ENCODE peak calls at places on chromosomes 7 and 10, in nine cellular contexts. X, M, W, P, G, Y, L, R and Z are unnamed samples.

GRCh38 chr10:48767752-48768450 is 83.2 kb downstream of the WDFY4 start:
- DNase-seq in M (no peak), G (no peak), Y (no peak), W (no peak), L (no peak), P (no peak), R (no peak), X (no peak), Z (no peak)

GRCh38 chr10:73310475-73310874 is 48.2 kb downstream of the CFAP70 start:
- DNase-seq in L (no peak), M (no peak), R (no peak), X (no peak), G (no peak), W (no peak), Y (no peak), P (no peak), Z (no peak)

GRCh38 chr10:80136134-80136571 is 3.6 kb downstream of the PLAC9 start:
- DNase-seq in P (no peak), Y (peak), W (peak), L (no peak), R (peak), G (no peak), X (no peak), M (peak), Z (no peak)

GRCh38 chr10:69883256-69883655 is 81.5 kb downstream of the COL13A1 start:
- DNase-seq in Y (no peak), R (no peak), L (no peak), G (no peak), W (no peak), M (no peak), P (peak), X (no peak), Z (no peak)

GRCh38 chr10:98423691-98424120 is 8.7 kb upstream of the PYROXD2 start:
- DNase-seq in W (no peak), Y (no peak), R (no peak), L (no peak), G (no peak), X (no peak), P (peak), M (no peak), Z (no peak)

GRCh38 chr7:63039882-63040281 is 958.8 kb upstream of the ZNF722 start:
- DNase-seq in Y (no peak), X (no peak), L (no peak), P (no peak), G (no peak), M (no peak), W (no peak), R (no peak), Z (no peak)

GRCh38 chr7:2109936-2110585 is 122.7 kb downstream of the MAD1L1 start:
- DNase-seq in P (peak), X (no peak), W (peak), R (peak), L (no peak), G (no peak), Y (no peak), M (peak), Z (no peak)

GRCh38 chr10:73759512-73760115 is 15.4 kb downstream of the SEC24C start:
- DNase-seq in Y (no peak), L (peak), P (no peak), G (peak), R (no peak), W (no peak), M (no peak), X (no peak), Z (peak)

GRCh38 chr7:98562336-98563182 is 54.5 kb upstream of the NPTX2 start:
- DNase-seq in Y (no peak), M (no peak), L (no peak), W (no peak), R (no peak), P (no peak), X (peak), G (no peak), Z (no peak)

GRCh38 chr7:137130751-137131158 is 212.8 kb downstream of the PTN start:
- DNase-seq in X (no peak), R (peak), L (peak), P (no peak), W (peak), M (peak), Y (no peak), G (no peak), Z (no peak)

GRCh38 chr10:133100706-133101463 is 13.2 kb downstream of the ADGRA1 start:
- DNase-seq in X (no peak), M (no peak), G (no peak), L (no peak), Y (peak), P (peak), R (no peak), W (no peak), Z (no peak)

GRCh38 chr7:41415473-41416207 is 287.2 kb downstream of the INHBA start:
- DNase-seq in P (no peak), R (no peak), Y (no peak), M (no peak), W (no peak), G (no peak), L (no peak), X (no peak), Z (no peak)

GRCh38 chr7:116339564-116339963 is 129.2 kb downstream of the TES start:
- DNase-seq in M (no peak), P (no peak), X (no peak), L (no peak), W (peak), G (no peak), R (peak), Y (peak), Z (no peak)

GRCh38 chr7:116342125-116342524 is 131.8 kb downstream of the TES start:
- DNase-seq in P (no peak), M (no peak), Y (no peak), R (peak), W (no peak), L (no peak), X (no peak), G (no peak), Z (no peak)

GRCh38 chr7:116337800-116338199 is 127.5 kb downstream of the TES start:
- DNase-seq in G (no peak), M (no peak), Y (no peak), R (no peak), P (no peak), W (no peak), L (no peak), X (no peak), Z (no peak)

GRCh38 chr7:116340201-116340847 is 130.0 kb downstream of the TES start:
- DNase-seq in W (peak), P (no peak), L (no peak), Y (no peak), X (no peak), R (peak), M (no peak), G (no peak), Z (no peak)

GRCh38 chr7:116341222-116341907 is 131.0 kb downstream of the TES start:
- DNase-seq in R (peak), L (no peak), X (no peak), P (peak), M (no peak), Y (peak), W (no peak), G (no peak), Z (no peak)
- TF ChIP-seq CTCF in R (peak), L (no peak), X (peak), P (peak), M (peak), Y (peak), W (peak), G (no peak), Z (no peak)

GRCh38 chr10:6699336-6699735 is 119.3 kb upstream of the PRKCQ start:
- DNase-seq in Y (no peak), M (no peak), X (no peak), P (no peak), W (no peak), R (no peak), L (no peak), G (no peak), Z (no peak)

GRCh38 chr10:6704891-6705290 is 124.8 kb upstream of the PRKCQ start:
- DNase-seq in R (no peak), X (no peak), L (no peak), W (no peak), G (no peak), P (no peak), Y (no peak), M (no peak), Z (no peak)

GRCh38 chr10:6702030-6702429 is 122.0 kb upstream of the PRKCQ start:
- DNase-seq in M (no peak), Y (no peak), R (no peak), G (no peak), W (no peak), L (no peak), X (no peak), P (no peak), Z (no peak)

GRCh38 chr10:6700066-6700465 is 120.0 kb upstream of the PRKCQ start:
- DNase-seq in W (no peak), R (no peak), Y (no peak), X (no peak), L (no peak), G (no peak), M (no peak), P (no peak), Z (no peak)

GRCh38 chr10:6701289-6701688 is 121.2 kb upstream of the PRKCQ start:
- DNase-seq in X (no peak), Y (no peak), G (no peak), R (no peak), P (peak), L (no peak), M (no peak), W (no peak), Z (no peak)
- TF ChIP-seq CTCF in X (peak), Y (no peak), G (no peak), R (no peak), P (peak), L (no peak), M (peak), W (no peak), Z (no peak)

GRCh38 chr7:78585958-78586357 is 787.4 kb downstream of the PHTF2 start:
- DNase-seq in M (no peak), Y (no peak), X (no peak), G (no peak), P (no peak), W (no peak), R (no peak), L (no peak), Z (no peak)

GRCh38 chr7:78588393-78588792 is 789.8 kb downstream of the PHTF2 start:
- DNase-seq in X (no peak), M (no peak), G (no peak), R (no peak), W (no peak), Y (no peak), L (no peak), P (no peak), Z (no peak)

DNA sequence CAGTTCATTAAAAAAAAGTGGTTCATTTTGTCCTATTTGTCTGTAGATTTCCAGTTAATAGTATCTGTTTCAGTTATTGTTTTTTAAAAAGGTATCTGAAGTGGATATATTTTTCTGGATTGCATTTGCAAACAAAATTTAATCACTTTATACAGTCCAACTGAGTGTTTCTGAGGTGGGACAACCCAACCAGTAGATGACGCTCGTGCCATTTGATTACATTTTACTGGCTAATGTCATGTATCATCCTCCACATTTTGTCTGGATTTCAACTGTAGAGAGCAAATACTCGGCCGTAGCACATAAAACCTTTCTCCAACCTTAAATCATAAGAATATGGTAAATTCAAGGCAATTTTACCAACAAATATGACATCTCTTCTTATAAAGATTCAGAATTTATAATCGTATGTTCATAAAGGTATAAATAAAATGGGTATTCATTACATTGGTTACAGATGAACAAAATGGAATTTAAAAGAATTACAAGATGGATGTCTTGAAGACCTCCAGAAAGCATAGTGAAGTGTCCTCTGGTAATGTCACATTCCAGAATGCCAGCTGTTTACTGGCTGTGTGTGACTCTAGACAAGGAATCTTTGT is 789.0 kb downstream of the PHTF2 start:
- DNase-seq in Y (no peak), R (peak), W (no peak), X (peak), M (no peak), G (no peak), L (no peak), P (peak), Z (no peak)
- TF ChIP-seq CTCF in Y (peak), R (peak), W (peak), X (peak), M (peak), G (no peak), L (no peak), P (peak), Z (no peak)

DNA sequence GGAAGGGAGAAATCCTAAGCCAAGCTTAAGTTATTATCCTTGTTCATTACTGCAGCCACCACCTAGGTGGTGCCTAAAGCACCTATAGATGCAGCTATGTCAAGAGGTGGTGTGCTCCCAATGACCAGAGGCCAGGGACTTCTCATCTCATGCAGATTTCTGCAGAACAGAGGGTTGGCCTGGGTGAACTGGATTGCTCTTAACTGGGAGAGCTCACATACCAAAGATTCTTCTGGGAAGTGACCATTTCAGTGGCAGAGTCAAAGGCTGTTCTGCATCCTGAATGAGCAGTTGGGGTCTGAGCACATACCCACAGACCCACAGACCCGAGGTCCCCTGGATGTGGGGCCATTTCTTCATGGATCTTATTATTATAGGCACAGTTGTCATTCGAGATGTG is 2.1 kb upstream of the CRHR2 start:
- DNase-seq in M (no peak), P (no peak), W (no peak), Y (no peak), G (no peak), X (no peak), R (no peak), L (no peak), Z (no peak)
- TF ChIP-seq CTCF in M (no peak), P (no peak), W (no peak), Y (no peak), G (no peak), X (no peak), R (no peak), L (no peak), Z (no peak)

DNA sequence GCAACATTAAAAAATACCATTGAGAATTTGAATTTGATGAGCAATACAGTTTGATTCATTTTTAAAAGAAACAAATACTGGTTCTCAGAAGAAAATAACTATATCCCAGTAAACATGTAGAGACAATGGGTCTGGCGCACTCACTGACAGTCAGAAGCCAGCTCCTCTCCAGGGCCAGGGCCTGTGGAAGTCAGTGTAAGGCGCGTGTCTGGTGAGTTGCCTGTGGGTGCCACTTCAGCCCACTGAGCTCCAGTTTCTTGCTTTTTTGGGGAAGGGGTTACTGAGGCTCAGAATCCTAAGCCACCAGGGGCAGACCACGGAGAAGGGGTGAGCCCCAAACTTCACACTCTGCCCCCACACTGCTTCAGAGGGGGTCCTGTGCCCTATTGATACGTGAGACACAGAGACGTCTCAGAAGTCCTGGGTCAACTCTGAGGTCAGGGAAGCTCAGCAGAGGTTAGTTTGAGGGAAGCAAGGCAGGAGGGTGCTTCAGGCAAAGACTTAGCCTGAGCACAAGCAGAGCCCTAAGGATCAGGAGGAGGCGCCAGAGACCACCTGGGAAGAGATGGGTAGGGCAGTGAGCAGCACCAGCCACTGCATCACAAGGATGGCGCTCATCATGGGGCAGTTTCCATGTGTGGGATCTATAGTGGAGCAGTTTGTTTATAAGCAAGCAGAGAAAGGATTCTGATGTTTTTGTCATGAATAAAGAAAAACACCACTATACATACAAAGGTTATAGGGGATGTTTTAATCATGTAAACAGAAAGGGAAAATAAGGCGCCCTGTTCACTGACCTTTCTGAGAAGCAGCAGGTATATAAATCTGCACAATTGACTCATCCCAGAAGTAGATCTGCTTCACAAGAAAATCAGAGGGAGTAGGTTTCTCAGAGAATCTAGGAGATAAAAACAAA is 95.7 kb downstream of the PKD1L1 start:
- DNase-seq in X (peak), G (no peak), W (peak), M (no peak), P (peak), Y (no peak), R (peak), L (no peak), Z (no peak)
- TF ChIP-seq CTCF in X (peak), G (no peak), W (peak), M (peak), P (no peak), Y (no peak), R (peak), L (no peak), Z (no peak)

GRCh38 chr7:158327012-158327411 is 260.6 kb downstream of the PTPRN2 start:
- DNase-seq in Y (no peak), M (no peak), W (no peak), R (no peak), G (no peak), P (no peak), X (no peak), L (peak), Z (no peak)

GRCh38 chr7:158323741-158324396 is 263.8 kb downstream of the PTPRN2 start:
- DNase-seq in M (no peak), R (no peak), G (no peak), Y (no peak), W (no peak), P (no peak), L (peak), X (peak), Z (no peak)

GRCh38 chr7:158327571-158328180 is 259.9 kb downstream of the PTPRN2 start:
- DNase-seq in M (no peak), R (no peak), Y (no peak), G (no peak), X (no peak), L (peak), P (no peak), W (no peak), Z (no peak)

GRCh38 chr7:158324397-158325360 is 262.9 kb downstream of the PTPRN2 start:
- DNase-seq in L (peak), Y (no peak), G (no peak), X (peak), M (no peak), R (no peak), P (no peak), W (no peak), Z (no peak)

GRCh38 chr7:158325530-158326381 is 261.9 kb downstream of the PTPRN2 start:
- DNase-seq in M (peak), L (peak), X (peak), G (no peak), R (no peak), Y (no peak), W (no peak), P (no peak), Z (no peak)
- TF ChIP-seq CTCF in M (no peak), L (no peak), X (no peak), G (no peak), R (no peak), Y (no peak), W (no peak), P (no peak), Z (no peak)